ENCODE peak calls at places on chromosomes 6 and 20, in nine cellular contexts. A is amygdala, E is HTR-8/SVneo, D is smooth muscle cell of the brain vasculature, Q is Calu3, Y is hippocampal formation, L is fibroblast of the aortic adventitia, J is caudate nucleus, Z is aorta. F is an unnamed sample.

GRCh38 chr20:10556519-10557083 is 117.2 kb downstream of the JAG1 start:
- DNase-seq in A (no peak), E (no peak), D (no peak), Q (no peak), Y (no peak), L (no peak), J (no peak), Z (no peak), F (no peak)

GRCh38 chr6:119133400-119133799 is 54.9 kb upstream of the FAM184A start:
- DNase-seq in A (no peak), E (no peak), D (no peak), Q (no peak), Y (no peak), L (no peak), J (no peak), Z (no peak), F (no peak)

GRCh38 chr6:55886185-55886836 is 10.9 kb upstream of the BMP5 start:
- DNase-seq in A (no peak), E (no peak), D (no peak), Q (no peak), Y (peak), L (peak), J (no peak), Z (no peak), F (no peak)

GRCh38 chr6:100457251-100457990 is 7.3 kb downstream of the SIM1 start:
- DNase-seq in A (no peak), E (no peak), D (no peak), Q (no peak), Y (no peak), L (no peak), J (no peak), Z (peak), F (no peak)

GRCh38 chr6:83153958-83154357 is 39.1 kb downstream of the PGM3 start:
- DNase-seq in A (no peak), E (no peak), D (no peak), Q (no peak), Y (no peak), L (peak), J (no peak), Z (no peak), F (no peak)

GRCh38 chr20:62735331-62735821 is 26.7 kb downstream of the NTSR1 start:
- DNase-seq in A (no peak), E (no peak), D (no peak), Q (no peak), Y (no peak), L (no peak), J (peak), Z (peak), F (no peak)

GRCh38 chr6:15678514-15678913 is 15.7 kb upstream of the DTNBP1 start:
- DNase-seq in A (no peak), E (no peak), D (no peak), Q (no peak), Y (no peak), L (no peak), J (no peak), Z (no peak), F (no peak)

GRCh38 chr6:22332726-22333125 is 35.9 kb upstream of the PRL start:
- DNase-seq in A (no peak), E (no peak), D (no peak), Q (no peak), Y (no peak), L (no peak), J (no peak), Z (no peak), F (no peak)

GRCh38 chr20:3080939-3081388 is 3.6 kb downstream of the AVP start:
- DNase-seq in A (no peak), E (peak), D (no peak), Q (no peak), Y (no peak), L (peak), J (peak), Z (peak), F (no peak)

GRCh38 chr20:42936482-42936881 is 253.2 kb downstream of the PTPRT start:
- DNase-seq in A (no peak), E (no peak), D (no peak), Q (no peak), Y (no peak), L (no peak), J (no peak), Z (no peak), F (no peak)

GRCh38 chr6:24879351-24879750 is 56.4 kb downstream of the RIPOR2 start:
- DNase-seq in A (no peak), E (no peak), D (no peak), Q (no peak), Y (no peak), L (no peak), J (no peak), Z (no peak), F (no peak)

GRCh38 chr20:10508468-10509251 is 73.6 kb downstream of the SLX4IP start:
- DNase-seq in A (no peak), E (peak), D (no peak), Q (no peak), Y (no peak), L (peak), J (no peak), Z (no peak), F (no peak)